ENCODE peak calls at places on chromosomes 11 and 22, in seven cellular contexts. Z is epithelial cell of esophagus; R is right cardiac atrium; Q is renal cortical epithelial cell; K is posterior cingulate gyrus; T is stimulated activated naive CD4-positive, alpha-beta T cell; J is NCI-H1092. C is an unnamed sample.

GRCh38 chr22:19799322-19800190 is 39.0 kb downstream of the TBX1 start:
- DNase-seq in T (no peak), Q (no peak), K (no peak), J (no peak), Z (no peak), R (peak), C (peak)

GRCh38 chr11:114075891-114076441 is 16.5 kb downstream of the ZBTB16 start:
- DNase-seq in T (peak), K (no peak), Z (peak), J (no peak), Q (peak), R (peak), C (peak)

GRCh38 chr11:130029137-130029536 is 26.5 kb upstream of the PRDM10 start:
- DNase-seq in J (no peak), R (no peak), Z (peak), K (no peak), T (no peak), Q (peak), C (no peak)

GRCh38 chr11:119594639-119595249 is 134.3 kb downstream of the NECTIN1 start:
- DNase-seq in T (no peak), J (no peak), Q (peak), K (no peak), R (no peak), Z (peak), C (no peak)

GRCh38 chr11:27347949-27348879 is 14.8 kb downstream of the CCDC34 start:
- DNase-seq in J (peak), T (no peak), R (no peak), Q (no peak), K (no peak), Z (no peak), C (no peak)

GRCh38 chr11:10414659-10415058 is 40.4 kb upstream of the AMPD3 start:
- DNase-seq in K (no peak), J (no peak), R (peak), Q (no peak), Z (no peak), T (no peak), C (no peak)

GRCh38 chr22:50621491-50621880 is 6.5 kb downstream of the ARSA start:
- DNase-seq in J (no peak), R (no peak), K (no peak), Q (no peak), Z (no peak), T (peak), C (no peak)

GRCh38 chr11:103988595-103988969 is 47.9 kb upstream of the DDI1 start:
- DNase-seq in K (no peak), T (no peak), J (no peak), Q (peak), Z (peak), R (no peak), C (no peak)

GRCh38 chr22:29574762-29575450 is 6.0 kb downstream of the NIPSNAP1 start:
- DNase-seq in K (no peak), J (no peak), Z (no peak), T (no peak), Q (peak), R (no peak), C (no peak)

GRCh38 chr22:24417901-24418641 is 9.3 kb upstream of the ADORA2A start:
- DNase-seq in T (no peak), R (peak), J (no peak), Q (peak), Z (peak), K (no peak), C (no peak)

GRCh38 chr22:17841836-17842235 is 67.6 kb upstream of the BID start:
- DNase-seq in K (no peak), Z (no peak), T (no peak), J (no peak), R (no peak), Q (no peak), C (no peak)

GRCh38 chr22:23305321-23305910 is 125.1 kb downstream of the BCR start:
- DNase-seq in R (peak), K (no peak), J (no peak), Z (peak), T (no peak), Q (peak), C (peak)

GRCh38 chr11:23509023-23509422 is 648.7 kb upstream of the CCDC179 start:
- DNase-seq in K (no peak), Q (peak), J (no peak), Z (peak), T (no peak), R (no peak), C (no peak)